ENCODE peak calls at places on chromosomes 4 and X, in six cellular contexts. E is ovary, G is neural progenitor cell, Z is K562, P is mesothelial cell of epicardium, R is transverse colon. L is an unnamed sample.

GRCh38 chr4:80253510-80253909 is 13.0 kb upstream of the FGF5 start:
- DNase-seq in E (no peak), G (no peak), Z (peak), P (no peak), R (no peak), L (no peak)

GRCh38 chr4:176236909-176237308 is 32.1 kb downstream of the ASB5 start:
- DNase-seq in E (no peak), G (no peak), Z (no peak), P (no peak), R (no peak), L (peak)

GRCh38 chr4:7815562-7815961 is 124.1 kb downstream of the AFAP1 start:
- DNase-seq in E (no peak), G (no peak), Z (no peak), P (no peak), R (no peak), L (peak)

GRCh38 chr4:158962396-158962795 is 140.5 kb upstream of the RAPGEF2 start:
- DNase-seq in E (no peak), G (no peak), Z (no peak), P (no peak), R (no peak), L (no peak)

GRCh38 chrX:1435241-1435900 is 17.3 kb downstream of the ASMTL start:
- DNase-seq in E (no peak), G (no peak), Z (no peak), P (no peak), R (no peak), L (no peak)

GRCh38 chr4:13559414-13559813 is 15.1 kb upstream of the NKX3-2 start:
- DNase-seq in E (no peak), G (no peak), Z (no peak), P (no peak), R (no peak), L (peak)

GRCh38 chr4:155900402-155900801 is 3.1 kb upstream of the TDO2 start:
- DNase-seq in E (no peak), G (no peak), Z (no peak), P (no peak), R (no peak), L (peak)

GRCh38 chr4:52659722-52660261 is 691 bp upstream of the USP46 start:
- DNase-seq in E (peak), G (peak), Z (peak), P (peak), R (peak), L (peak)

GRCh38 chr4:101198741-101199339 is 148.5 kb downstream of the PPP3CA start:
- DNase-seq in E (no peak), G (no peak), Z (no peak), P (no peak), R (no peak), L (no peak)

GRCh38 chr4:28225005-28225404 is 1364.4 kb downstream of the STIM2 start:
- DNase-seq in E (no peak), G (peak), Z (no peak), P (peak), R (no peak), L (peak)

GRCh38 chrX:41512394-41512793 is 65.3 kb downstream of the NYX start:
- DNase-seq in E (no peak), G (no peak), Z (no peak), P (no peak), R (no peak), L (no peak)

GRCh38 chrX:137432609-137433008 is 133.3 kb upstream of the ZIC3 start:
- DNase-seq in E (no peak), G (peak), Z (peak), P (no peak), R (no peak), L (no peak)

GRCh38 chrX:12007881-12008280 is 130.4 kb upstream of the FRMPD4 start:
- DNase-seq in E (no peak), G (no peak), Z (no peak), P (no peak), R (no peak), L (peak)

GRCh38 chrX:12142661-12143060 is 4.4 kb downstream of the FRMPD4 start:
- DNase-seq in E (no peak), G (no peak), Z (no peak), P (no peak), R (no peak), L (no peak)

GRCh38 chr4:10063544-10064300 is 42.4 kb upstream of the SLC2A9 start:
- DNase-seq in E (no peak), G (peak), Z (no peak), P (no peak), R (peak), L (peak)

GRCh38 chrX:153477458-153477857 is 7.1 kb upstream of the HAUS7 start:
- DNase-seq in E (no peak), G (no peak), Z (no peak), P (no peak), R (no peak), L (no peak)

GRCh38 chrX:129634541-129634940 is 20.2 kb downstream of the APLN start:
- DNase-seq in E (no peak), G (peak), Z (no peak), P (no peak), R (no peak), L (no peak)

GRCh38 chr4:144647095-144647959 is 1.4 kb downstream of the HHIP start:
- DNase-seq in E (no peak), G (peak), Z (peak), P (no peak), R (no peak), L (peak)

GRCh38 chr4:3228881-3229280 is 20.1 kb upstream of the MSANTD1 start:
- DNase-seq in E (no peak), G (no peak), Z (no peak), P (no peak), R (no peak), L (no peak)

GRCh38 chrX:15594371-15594770 is 6.4 kb downstream of the ACE2 start:
- DNase-seq in E (no peak), G (no peak), Z (no peak), P (no peak), R (no peak), L (no peak)

GRCh38 chrX:111352424-111352823 is 59.6 kb downstream of the DCX start:
- DNase-seq in E (no peak), G (no peak), Z (no peak), P (no peak), R (peak), L (peak)

GRCh38 chr4:157043131-157043530 is 32.8 kb upstream of the GLRB start:
- DNase-seq in E (no peak), G (peak), Z (no peak), P (no peak), R (no peak), L (peak)

GRCh38 chrX:40166582-40166981 is 68.8 kb upstream of the BCOR start:
- DNase-seq in E (no peak), G (no peak), Z (no peak), P (no peak), R (no peak), L (peak)

GRCh38 chr4:173195708-173196107 is 27.1 kb downstream of the GALNT7 start:
- DNase-seq in E (no peak), G (no peak), Z (no peak), P (no peak), R (no peak), L (no peak)

GRCh38 chr4:181528570-181529184 is 714.5 kb upstream of the TENM3 start:
- DNase-seq in E (no peak), G (peak), Z (peak), P (peak), R (peak), L (peak)

GRCh38 chr4:138406881-138407280 is 164.7 kb upstream of the SLC7A11 start:
- DNase-seq in E (no peak), G (no peak), Z (no peak), P (no peak), R (no peak), L (peak)

GRCh38 chr4:101954975-101955678 is 164.6 kb downstream of the BANK1 start:
- DNase-seq in E (no peak), G (no peak), Z (no peak), P (no peak), R (no peak), L (no peak)

GRCh38 chr4:87130985-87131753 is 89.2 kb downstream of the KLHL8 start:
- DNase-seq in E (no peak), G (peak), Z (no peak), P (no peak), R (no peak), L (no peak)

GRCh38 chr4:109947457-109947856 is 34.8 kb downstream of the EGF start:
- DNase-seq in E (no peak), G (no peak), Z (no peak), P (no peak), R (no peak), L (no peak)

GRCh38 chr4:123127218-123127617 is 204.8 kb upstream of the NUDT6 start:
- DNase-seq in E (no peak), G (no peak), Z (no peak), P (no peak), R (no peak), L (peak)

GRCh38 chr4:152374153-152374552 is 161.7 kb downstream of the FBXW7 start:
- DNase-seq in E (no peak), G (no peak), Z (no peak), P (no peak), R (no peak), L (no peak)

GRCh38 chr4:152372444-152372843 is 163.4 kb downstream of the FBXW7 start:
- DNase-seq in E (no peak), G (no peak), Z (no peak), P (no peak), R (no peak), L (no peak)

GRCh38 chr4:152374606-152375285 is 161.1 kb downstream of the FBXW7 start:
- DNase-seq in E (no peak), G (no peak), Z (no peak), P (no peak), R (no peak), L (no peak)

GRCh38 chr4:152369203-152369902 is 166.5 kb downstream of the FBXW7 start:
- DNase-seq in E (no peak), G (no peak), Z (no peak), P (no peak), R (no peak), L (no peak)

GRCh38 chr4:152369903-152370296 is 166.0 kb downstream of the FBXW7 start:
- DNase-seq in E (no peak), G (no peak), Z (no peak), P (no peak), R (no peak), L (peak)
- TF ChIP-seq CTCF in E (peak), G (peak), Z (no peak), P (peak), R (peak), L (peak)

DNA sequence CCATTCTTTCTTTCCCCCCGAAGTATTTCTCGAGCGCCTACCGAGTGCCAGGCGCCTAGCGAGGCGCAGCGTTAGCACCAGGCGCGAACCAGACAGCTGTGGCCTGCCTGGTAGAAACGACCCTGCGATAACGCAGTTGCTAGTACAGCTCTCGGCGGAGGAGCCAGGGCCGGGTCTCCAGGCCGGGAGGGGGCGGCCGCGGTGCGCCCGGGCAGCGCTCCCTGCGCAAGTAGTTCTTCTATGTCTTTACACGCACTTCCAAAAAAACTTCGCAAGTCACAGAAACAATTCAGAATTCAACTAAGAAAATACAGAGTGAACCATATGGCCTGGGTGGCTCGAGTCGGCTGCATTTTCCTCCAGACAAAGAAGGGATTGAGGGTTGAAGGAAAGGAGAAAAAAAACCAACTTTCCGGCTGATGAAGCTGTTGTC is 7.0 kb upstream of the NEUROG2 start:
- DNase-seq in E (no peak), G (peak), Z (peak), P (peak), R (peak), L (peak)
- TF ChIP-seq CTCF in E (no peak), G (peak), Z (peak), P (no peak), R (no peak), L (no peak)

GRCh38 chrX:83008415-83008814 is 499.7 kb upstream of the POU3F4 start:
- DNase-seq in E (no peak), G (no peak), Z (peak), P (no peak), R (no peak), L (no peak)
- TF ChIP-seq CTCF in E (no peak), G (peak), Z (no peak), P (peak), R (no peak), L (peak)

GRCh38 chr4:39464886-39465501 is 6.1 kb downstream of the LIAS start:
- DNase-seq in E (no peak), G (no peak), Z (peak), P (no peak), R (no peak), L (peak)
- TF ChIP-seq CTCF in E (no peak), G (no peak), Z (no peak), P (no peak), R (no peak), L (no peak)

DNA sequence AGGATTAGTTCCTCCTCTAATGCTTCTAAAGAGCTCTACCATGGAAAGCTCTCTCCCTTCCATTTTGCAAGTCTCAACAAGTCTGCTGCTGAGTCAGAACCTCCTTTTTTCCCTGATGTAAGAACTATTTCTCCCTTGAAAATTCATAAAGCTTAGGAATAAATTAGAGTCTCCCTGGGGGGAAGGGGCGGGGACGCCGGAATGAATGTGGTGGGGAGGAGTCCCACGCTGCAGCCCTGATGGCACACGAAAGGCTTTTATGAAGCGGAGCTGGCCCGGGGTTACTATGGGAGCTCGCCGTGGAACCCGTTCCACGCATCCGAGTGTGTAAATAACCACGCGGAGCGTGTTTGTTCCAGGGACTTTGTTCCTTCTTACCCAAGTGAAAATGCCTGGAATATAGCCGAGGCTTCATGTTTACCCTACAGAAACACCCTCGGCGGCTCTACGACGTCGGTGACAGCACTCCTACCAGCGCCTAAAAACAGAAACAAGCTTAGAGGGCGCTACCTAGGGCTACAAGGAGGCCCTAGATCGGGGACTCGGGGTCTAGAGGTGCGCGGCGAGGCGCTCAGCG is 945 bp upstream of the CPEB2 start:
- DNase-seq in E (peak), G (peak), Z (peak), P (peak), R (peak), L (peak)
- TF ChIP-seq CTCF in E (no peak), G (peak), Z (no peak), P (no peak), R (no peak), L (no peak)

DNA sequence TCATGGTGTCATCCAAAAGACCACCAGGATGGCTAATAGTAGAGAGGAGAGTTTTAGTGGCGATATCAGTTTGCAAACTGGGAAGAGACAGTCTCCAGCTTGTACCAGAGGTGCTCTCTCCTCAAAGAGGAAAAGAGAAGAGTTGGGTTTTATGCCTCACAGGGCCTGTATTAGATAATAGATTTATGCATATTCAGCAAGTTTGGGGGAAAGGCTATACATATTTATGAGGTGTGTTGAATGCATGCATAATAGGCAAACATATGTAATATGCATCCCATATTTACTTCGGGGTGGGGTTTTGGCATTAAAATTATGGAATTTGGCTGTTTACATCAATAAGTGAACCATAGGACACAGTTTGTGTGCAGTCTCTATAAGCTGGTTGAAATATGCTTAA is 22.8 kb upstream of the ADGRL3 start:
- DNase-seq in E (no peak), G (no peak), Z (no peak), P (no peak), R (no peak), L (no peak)
- TF ChIP-seq CTCF in E (no peak), G (no peak), Z (no peak), P (no peak), R (no peak), L (no peak)

DNA sequence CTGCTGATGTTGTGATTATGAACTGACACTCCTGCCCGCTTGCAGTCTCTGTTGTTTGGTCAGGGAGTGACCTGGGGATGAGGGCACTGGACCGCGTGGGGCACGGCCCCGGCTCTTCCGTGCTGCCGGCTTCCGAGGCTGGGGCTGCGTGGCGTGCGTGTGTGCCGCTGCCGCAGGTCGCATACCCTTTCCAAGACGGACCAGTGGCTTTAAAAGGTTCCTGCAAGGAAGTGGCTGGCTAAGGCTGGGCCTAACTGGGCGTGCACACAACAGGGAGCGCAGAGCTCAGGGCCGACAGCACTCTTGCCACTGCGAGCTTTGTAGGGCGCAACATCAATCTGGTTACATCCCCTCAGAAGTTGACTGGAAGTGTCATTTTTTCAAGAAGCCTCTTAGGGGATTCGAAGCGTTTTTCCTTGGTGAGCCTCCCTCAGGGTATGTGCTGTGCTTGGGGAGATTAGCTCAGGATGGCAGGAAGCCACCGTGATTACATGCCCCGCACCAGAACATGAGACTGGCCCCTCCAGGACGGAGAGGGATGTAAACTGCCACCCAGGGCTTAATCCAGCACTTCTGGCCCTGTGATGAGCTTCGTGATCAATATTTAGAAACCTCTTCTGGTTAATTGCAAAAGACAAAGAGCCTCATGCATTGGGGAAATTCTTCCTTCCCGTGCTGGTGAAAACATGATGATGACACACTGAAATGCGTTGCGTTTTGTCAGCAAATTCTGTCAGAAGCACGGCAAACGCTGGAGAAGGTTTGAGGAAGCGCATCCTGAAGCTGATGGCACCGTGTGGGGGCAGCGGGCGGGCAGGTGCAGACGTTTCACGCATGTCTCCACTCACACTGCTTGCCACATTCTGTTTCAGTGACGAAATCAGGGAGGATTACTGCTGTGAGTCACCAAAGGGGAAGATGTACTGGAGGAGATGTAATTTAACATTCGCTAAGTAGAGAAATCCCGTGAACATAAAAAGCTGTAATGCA is 11.1 kb downstream of the MAEA start:
- DNase-seq in E (no peak), G (no peak), Z (no peak), P (no peak), R (peak), L (peak)
- TF ChIP-seq CTCF in E (no peak), G (no peak), Z (no peak), P (no peak), R (no peak), L (no peak)

DNA sequence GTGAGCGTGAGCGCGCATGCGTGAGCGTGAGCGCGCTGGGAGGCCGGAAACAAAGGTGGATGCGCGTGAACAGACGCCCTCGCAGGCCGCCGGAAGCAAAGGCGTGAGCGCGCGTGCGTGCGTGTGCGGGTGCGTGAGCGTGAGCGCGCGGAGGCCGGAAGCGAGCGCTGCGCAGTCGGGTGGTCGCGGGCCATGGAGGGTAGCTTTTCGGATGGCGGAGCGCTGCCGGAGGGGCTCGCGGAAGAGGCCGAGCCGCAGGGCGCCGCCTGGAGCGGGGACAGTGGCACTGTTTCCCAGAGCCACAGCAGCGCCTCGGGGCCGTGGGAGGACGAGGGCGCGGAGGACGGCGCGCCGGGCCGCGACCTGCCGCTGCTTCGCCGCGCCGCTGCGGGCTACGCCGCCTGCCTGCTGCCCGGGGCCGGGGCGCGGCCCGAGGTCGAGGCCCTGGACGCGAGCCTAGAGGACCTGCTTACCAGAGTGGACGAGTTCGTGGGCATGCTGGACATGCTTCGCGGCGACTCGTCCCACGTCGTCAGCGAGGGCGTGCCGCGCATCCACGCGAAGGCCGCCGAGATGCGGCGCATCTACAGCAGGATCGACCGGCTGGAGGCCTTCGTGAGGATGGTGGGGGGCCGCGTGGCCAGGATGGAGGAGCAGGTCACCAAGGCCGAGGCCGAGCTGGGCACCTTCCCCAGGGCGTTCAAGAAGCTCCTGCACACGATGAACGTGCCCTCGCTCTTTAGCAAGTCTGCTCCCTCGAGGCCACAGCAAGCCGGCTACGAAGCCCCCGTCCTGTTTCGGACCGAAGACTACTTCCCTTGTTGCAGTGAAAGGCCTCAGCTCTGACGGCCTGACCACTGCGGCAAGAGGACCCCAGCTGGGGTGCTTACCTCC is at the start of gene BLOC1S4:
- DNase-seq in E (peak), G (peak), Z (peak), P (peak), R (peak), L (peak)
- TF ChIP-seq CTCF in E (no peak), G (peak), Z (peak), P (no peak), R (no peak), L (no peak)

GRCh38 chrX:51494409-51494808 is 2.0 kb downstream of the NUDT11 start:
- DNase-seq in E (no peak), G (no peak), Z (no peak), P (no peak), R (no peak), L (peak)
- TF ChIP-seq CTCF in E (no peak), G (peak), Z (no peak), P (no peak), R (no peak), L (peak)

L was measured in fibroblast of the aortic adventitia.